ENCODE peak calls at places on chromosomes 3 and 15, in nine cellular contexts. Q is left lung; H is upper lobe of left lung; R is CD8-positive, alpha-beta memory T cell; T is effector memory CD4-positive, alpha-beta T cell; X is GM23248; B is RWPE2; Y is HCT116; E is lower lobe of right lung. S is an unnamed sample. For H3K9me3, the result is how much of the 10 kb centered on the place peaks cover.

GRCh38 chr15:69976366-69976994 is 121.2 kb downstream of the TLE3 start:
- DNase-seq in Q (no peak), H (no peak), T (no peak), R (no peak), X (peak), Y (no peak), E (no peak), B (no peak), S (no peak)

GRCh38 chr3:179321585-179322322 is 1.1 kb upstream of the ZNF639 start:
- DNase-seq in R (no peak), T (no peak), X (peak), Y (no peak), B (no peak), H (peak), E (no peak), Q (no peak), S (no peak)

GRCh38 chr3:44482721-44483120 is 5.3 kb upstream of the ZNF445 start:
- DNase-seq in Y (no peak), Q (no peak), X (no peak), T (no peak), H (no peak), E (no peak), R (no peak), B (no peak), S (no peak)

GRCh38 chr3:79230254-79230653 is 537.5 kb downstream of the ROBO1 start:
- DNase-seq in T (no peak), Q (no peak), B (no peak), H (no peak), E (no peak), X (no peak), R (no peak), Y (no peak), S (no peak)

GRCh38 chr15:61796056-61796455 is 264.2 kb downstream of the VPS13C start:
- DNase-seq in Q (no peak), H (no peak), T (no peak), R (no peak), Y (no peak), B (no peak), E (no peak), X (peak), S (no peak)

GRCh38 chr3:125480656-125481374 is 39.2 kb downstream of the SNX4 start:
- DNase-seq in R (no peak), X (peak), Y (no peak), H (no peak), B (no peak), E (no peak), T (no peak), Q (no peak), S (no peak)

GRCh38 chr15:101138913-101139880 is 112.7 kb downstream of the CHSY1 start:
- DNase-seq in H (no peak), T (no peak), Y (no peak), E (peak), R (no peak), Q (peak), B (no peak), X (no peak), S (no peak)

GRCh38 chr3:114644372-114644771 is 350.5 kb downstream of the TIGIT start:
- DNase-seq in B (no peak), H (no peak), Y (peak), Q (no peak), E (no peak), R (no peak), X (no peak), T (no peak), S (no peak)

GRCh38 chr3:191085091-191085490 is 114.0 kb upstream of the OSTN start:
- DNase-seq in E (no peak), R (no peak), B (no peak), T (no peak), H (no peak), Y (no peak), Q (no peak), X (peak), S (no peak)

GRCh38 chr3:34408088-34408487 is 609.7 kb downstream of the PDCD6IP start:
- DNase-seq in Y (no peak), X (no peak), H (no peak), B (no peak), E (no peak), Q (no peak), R (no peak), T (no peak), S (no peak)

GRCh38 chr15:76626611-76627010 is 278.5 kb downstream of the SCAPER start:
- DNase-seq in Y (no peak), Q (no peak), X (no peak), H (no peak), B (no peak), E (no peak), T (no peak), R (no peak), S (no peak)

GRCh38 chr3:136473716-136474326 is 223.7 kb downstream of the PCCB start:
- DNase-seq in Y (no peak), E (no peak), T (no peak), R (no peak), H (no peak), Q (no peak), X (peak), B (no peak), S (no peak)

GRCh38 chr3:58769065-58769464 is 102.5 kb upstream of the FAM3D start:
- DNase-seq in H (no peak), E (no peak), T (no peak), Y (no peak), X (no peak), R (no peak), Q (no peak), B (no peak), S (no peak)

GRCh38 chr15:89781891-89782618 is 5.9 kb downstream of the MESP2 start:
- DNase-seq in Q (no peak), T (no peak), E (no peak), B (peak), R (no peak), Y (peak), H (no peak), X (peak), S (no peak)

GRCh38 chr3:181948286-181948685 is 236.6 kb downstream of the SOX2 start:
- DNase-seq in R (no peak), Y (no peak), B (no peak), E (no peak), H (no peak), X (no peak), Q (no peak), T (no peak), S (no peak)

GRCh38 chr3:43762486-43762885 is 71.7 kb downstream of the ABHD5 start:
- DNase-seq in Q (no peak), R (no peak), B (no peak), X (no peak), T (no peak), E (no peak), Y (no peak), H (no peak), S (no peak)

GRCh38 chr15:74523982-74524381 is 17.0 kb upstream of the ARID3B start:
- DNase-seq in R (no peak), Y (no peak), B (no peak), E (no peak), Q (no peak), H (no peak), T (no peak), X (peak), S (no peak)

DNA sequence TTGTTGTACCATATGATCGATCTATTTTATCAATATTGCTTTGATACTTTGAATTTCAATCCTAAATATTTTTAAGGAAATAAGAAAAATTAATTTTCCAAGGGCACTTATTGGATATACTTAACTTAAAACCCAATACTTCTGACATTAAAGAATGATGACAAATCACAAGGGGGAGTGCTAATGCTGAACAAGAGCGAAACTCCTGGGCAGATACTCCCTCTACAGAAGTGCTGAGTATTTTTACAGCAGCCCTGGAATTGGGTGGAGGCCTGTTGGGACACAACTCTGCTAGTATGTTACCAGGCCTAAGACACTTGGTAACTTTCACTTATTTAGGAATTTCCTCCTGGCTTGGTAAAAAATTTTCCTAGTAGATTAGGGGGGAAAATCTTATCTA is 46.2 kb downstream of the DENND6A start:
- DNase-seq in Q (no peak), H (no peak), X (peak), T (no peak), Y (peak), B (no peak), R (no peak), E (no peak), S (no peak)
- H3K9me3 ChIP-seq in Q (under half), H (under half), X (under half), T (under half), Y (under half), B (under half), R (under half), E (under half), S (under half)

GRCh38 chr15:56234804-56235203 is 8.9 kb downstream of the RFX7 start:
- DNase-seq in E (no peak), X (no peak), B (no peak), Y (no peak), T (no peak), Q (no peak), H (no peak), R (no peak), S (no peak)

GRCh38 chr15:56236197-56236596 is 7.5 kb downstream of the RFX7 start:
- DNase-seq in E (no peak), T (no peak), H (no peak), Q (no peak), Y (no peak), X (no peak), R (no peak), B (no peak), S (no peak)

GRCh38 chr15:56232058-56232457 is 11.6 kb downstream of the RFX7 start:
- DNase-seq in B (no peak), Y (no peak), E (no peak), H (no peak), T (no peak), Q (no peak), X (no peak), R (no peak), S (no peak)

GRCh38 chr15:56228854-56229253 is 14.8 kb downstream of the RFX7 start:
- DNase-seq in H (no peak), Q (no peak), Y (no peak), R (no peak), B (no peak), T (no peak), X (no peak), E (no peak), S (no peak)

DNA sequence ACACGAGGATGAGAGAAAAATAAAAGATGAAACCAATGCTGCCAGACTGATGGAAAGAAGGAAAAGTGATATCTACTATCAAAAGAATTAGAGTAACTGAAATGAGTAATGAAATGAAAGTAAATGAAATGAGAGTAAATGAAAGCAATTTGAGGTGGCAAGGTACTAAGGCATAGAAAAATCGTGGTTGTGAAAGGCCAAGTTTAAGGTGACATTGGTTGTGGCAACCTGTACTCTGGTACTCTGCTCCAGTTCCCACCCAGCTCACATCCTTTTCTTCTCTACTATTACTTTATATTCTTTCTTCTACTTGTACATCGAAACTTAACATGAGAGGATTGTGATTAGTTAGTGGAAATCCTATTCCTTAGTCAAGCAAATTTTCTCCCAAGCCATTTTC is 10.1 kb downstream of the RFX7 start:
- DNase-seq in R (no peak), Q (no peak), H (no peak), Y (no peak), X (no peak), E (no peak), B (no peak), T (no peak), S (no peak)
- H3K9me3 ChIP-seq in R (under half), Q (under half), H (under half), Y (under half), X (under half), E (under half), B (under half), T (under half), S (under half)

GRCh38 chr15:43545426-43545825 is 28.0 kb downstream of the MAP1A start:
- DNase-seq in H (no peak), Y (no peak), E (no peak), B (no peak), Q (no peak), X (no peak), R (no peak), T (no peak), S (no peak)
- H3K9me3 ChIP-seq in H (under half), Y (under half), E (under half), B (under half), Q (under half), X (under half), R (under half), T (under half), S (under half)

DNA sequence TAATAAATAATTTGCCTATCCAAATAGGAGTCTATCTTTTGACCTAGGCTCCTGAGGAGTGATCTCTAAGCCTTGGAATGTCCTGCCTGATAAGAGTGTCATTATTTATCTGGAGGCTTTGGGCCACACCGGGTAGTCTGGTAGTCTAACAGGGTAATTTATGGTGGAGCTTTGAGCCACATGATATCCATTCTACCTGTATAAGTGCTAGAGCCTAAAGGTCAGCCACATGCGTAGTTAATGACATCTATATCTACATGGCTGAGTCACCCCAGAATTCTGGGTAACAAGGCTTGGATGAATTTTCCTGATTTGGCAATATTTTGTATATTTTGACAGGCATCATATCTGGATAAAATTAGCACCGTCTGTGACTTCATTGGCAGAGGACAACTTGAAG is 681.4 kb downstream of the MCTP2 start:
- DNase-seq in Q (no peak), R (no peak), Y (no peak), B (no peak), T (no peak), E (no peak), H (no peak), X (no peak), S (no peak)
- H3K9me3 ChIP-seq in Q (under half), R (under half), Y (under half), B (under half), T (under half), E (under half), H (under half), X (under half), S (under half)

GRCh38 chr3:123840961-123841360 is 43.2 kb downstream of the MYLK start:
- DNase-seq in Q (no peak), E (no peak), R (no peak), H (no peak), Y (no peak), B (no peak), X (no peak), T (no peak), S (no peak)
- H3K9me3 ChIP-seq in Q (under half), E (under half), R (under half), H (under half), Y (under half), B (under half), X (under half), T (under half), S (under half)

GRCh38 chr15:25093455-25094029 is 138.8 kb downstream of the SNRPN start:
- DNase-seq in Q (no peak), T (no peak), R (no peak), Y (no peak), B (no peak), X (no peak), H (no peak), E (no peak), S (no peak)

GRCh38 chr15:25094066-25094465 is 139.3 kb downstream of the SNRPN start:
- DNase-seq in E (no peak), H (no peak), T (no peak), R (no peak), B (no peak), Y (no peak), Q (no peak), X (no peak), S (no peak)

GRCh38 chr15:25092661-25093060 is 137.9 kb downstream of the SNRPN start:
- DNase-seq in Q (no peak), T (no peak), B (no peak), Y (no peak), R (no peak), H (no peak), X (peak), E (no peak), S (no peak)

GRCh38 chr15:25094519-25094918 is 139.7 kb downstream of the SNRPN start:
- DNase-seq in R (no peak), B (no peak), Q (no peak), Y (no peak), H (no peak), X (no peak), T (no peak), E (no peak), S (no peak)

DNA sequence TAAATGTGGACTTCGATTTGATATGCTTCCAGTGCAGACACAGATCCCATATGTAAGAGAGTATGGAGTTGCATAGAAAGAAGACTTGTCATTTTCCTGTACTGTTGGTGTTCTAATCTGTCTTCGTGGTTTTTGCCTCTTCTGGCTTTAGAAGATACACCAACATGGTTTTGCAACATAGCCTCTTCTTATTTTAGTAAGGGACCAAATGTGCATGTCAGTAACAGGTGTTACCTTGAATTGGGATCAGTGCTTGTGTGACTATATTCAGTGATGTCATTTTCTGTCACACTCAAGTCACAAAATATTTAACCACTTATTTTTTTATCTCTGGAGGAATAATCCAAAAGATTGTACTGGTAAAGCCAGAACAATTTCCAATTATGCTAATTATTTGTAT is 140.4 kb downstream of the SNRPN start:
- DNase-seq in E (no peak), R (no peak), H (no peak), Y (no peak), Q (no peak), B (no peak), T (no peak), X (no peak), S (no peak)
- H3K9me3 ChIP-seq in E (half or more), R (under half), H (half or more), Y (under half), Q (under half), B (under half), T (under half), X (under half), S (under half)

GRCh38 chr3:68172039-68172438 is 517.6 kb upstream of the SUCLG2 start:
- DNase-seq in E (no peak), R (no peak), T (no peak), Q (no peak), B (no peak), X (no peak), H (no peak), Y (no peak), S (no peak)
- H3K9me3 ChIP-seq in E (under half), R (under half), T (under half), Q (under half), B (under half), X (under half), H (under half), Y (under half), S (under half)

GRCh38 chr3:117540583-117540982 is 831.0 kb downstream of the TUSC7 start:
- DNase-seq in Y (no peak), H (no peak), E (no peak), Q (no peak), R (no peak), X (peak), T (no peak), B (no peak), S (no peak)
- H3K9me3 ChIP-seq in Y (under half), H (under half), E (under half), Q (under half), R (under half), X (under half), T (under half), B (under half), S (under half)